ENCODE peak calls at places on chromosomes 5 and 9, in eight cellular contexts. Y, N, T, S, M, J, Q and Z are unnamed samples.

GRCh38 chr9:112601646-112602045 is 115.0 kb downstream of the KIAA1958 start:
- DNase-seq in Y (no peak), N (no peak), T (no peak), S (no peak), M (no peak), J (no peak), Q (peak), Z (no peak)

GRCh38 chr5:175828676-175829075 is 42.7 kb upstream of the CPLX2 start:
- DNase-seq in Y (no peak), N (no peak), T (no peak), S (no peak), M (no peak), J (no peak), Q (no peak), Z (no peak)

GRCh38 chr9:88596376-88596775 is 61.4 kb downstream of the NXNL2 start:
- DNase-seq in Y (no peak), N (no peak), T (no peak), S (no peak), M (no peak), J (no peak), Q (no peak), Z (no peak)

GRCh38 chr9:34592895-34593601 is 3.5 kb upstream of the CNTFR start:
- DNase-seq in Y (no peak), N (no peak), T (no peak), S (no peak), M (no peak), J (peak), Q (no peak), Z (peak)

GRCh38 chr9:88737876-88738275 is 202.9 kb downstream of the NXNL2 start:
- DNase-seq in Y (no peak), N (no peak), T (no peak), S (no peak), M (no peak), J (no peak), Q (no peak), Z (no peak)

GRCh38 chr9:128153117-128153946 is 4.1 kb downstream of the LCN2 start:
- DNase-seq in Y (no peak), N (peak), T (no peak), S (no peak), M (no peak), J (no peak), Q (no peak), Z (no peak)

GRCh38 chr5:87729786-87730185 is 317.1 kb upstream of the CCNH start:
- DNase-seq in Y (no peak), N (no peak), T (no peak), S (no peak), M (no peak), J (no peak), Q (no peak), Z (no peak)

GRCh38 chr9:98401140-98402025 is 145.9 kb upstream of the TBC1D2 start:
- DNase-seq in Y (no peak), N (no peak), T (no peak), S (no peak), M (no peak), J (no peak), Q (no peak), Z (no peak)

GRCh38 chr9:23743041-23743440 is 83.0 kb downstream of the ELAVL2 start:
- DNase-seq in Y (no peak), N (no peak), T (no peak), S (no peak), M (no peak), J (no peak), Q (no peak), Z (no peak)

GRCh38 chr5:65555266-65555665 is 7.7 kb downstream of the CENPK start:
- DNase-seq in Y (no peak), N (no peak), T (no peak), S (no peak), M (no peak), J (no peak), Q (peak), Z (no peak)

GRCh38 chr9:36877239-36877638 is 156.8 kb downstream of the PAX5 start:
- DNase-seq in Y (no peak), N (no peak), T (no peak), S (peak), M (no peak), J (no peak), Q (no peak), Z (no peak)

GRCh38 chr5:171316258-171317121 is 7.4 kb downstream of the TLX3 start:
- DNase-seq in Y (no peak), N (no peak), T (no peak), S (no peak), M (no peak), J (no peak), Q (no peak), Z (peak)

GRCh38 chr9:124480621-124480981 is 26.6 kb downstream of the NR5A1 start:
- DNase-seq in Y (no peak), N (peak), T (no peak), S (peak), M (no peak), J (no peak), Q (peak), Z (peak)

GRCh38 chr5:7834982-7835381 is 16.0 kb downstream of the CFAP90 start:
- DNase-seq in Y (no peak), N (no peak), T (no peak), S (no peak), M (no peak), J (no peak), Q (no peak), Z (no peak)

GRCh38 chr9:8863886-8864881 is 1064.6 kb upstream of the DMAC1 start:
- DNase-seq in Y (no peak), N (no peak), T (no peak), S (no peak), M (no peak), J (no peak), Q (no peak), Z (peak)

GRCh38 chr5:73042993-73043392 is 77.4 kb upstream of the TMEM171 start:
- DNase-seq in Y (no peak), N (no peak), T (no peak), S (no peak), M (no peak), J (no peak), Q (no peak), Z (no peak)

GRCh38 chr5:124195416-124195815 is 551.0 kb downstream of the ZNF608 start:
- DNase-seq in Y (no peak), N (no peak), T (no peak), S (no peak), M (no peak), J (no peak), Q (peak), Z (no peak)

GRCh38 chr9:90420714-90421513 is 221.7 kb downstream of the DIRAS2 start:
- DNase-seq in Y (no peak), N (no peak), T (no peak), S (no peak), M (no peak), J (no peak), Q (no peak), Z (peak)

GRCh38 chr9:121699271-121700164 is 48.1 kb downstream of the DAB2IP start:
- DNase-seq in Y (peak), N (peak), T (peak), S (peak), M (peak), J (peak), Q (peak), Z (peak)

GRCh38 chr5:91194861-91195460 is 188.2 kb downstream of the ARRDC3 start:
- DNase-seq in Y (no peak), N (no peak), T (no peak), S (no peak), M (no peak), J (no peak), Q (no peak), Z (no peak)

GRCh38 chr9:87320485-87320884 is 177.2 kb upstream of the DAPK1 start:
- DNase-seq in Y (no peak), N (no peak), T (no peak), S (no peak), M (no peak), J (no peak), Q (no peak), Z (no peak)

GRCh38 chr9:92010705-92011536 is 60.9 kb upstream of the ROR2 start:
- DNase-seq in Y (no peak), N (no peak), T (no peak), S (no peak), M (no peak), J (no peak), Q (no peak), Z (no peak)

GRCh38 chr9:119234636-119235035 is 134.6 kb downstream of the BRINP1 start:
- DNase-seq in Y (no peak), N (no peak), T (no peak), S (no peak), M (no peak), J (no peak), Q (no peak), Z (no peak)

GRCh38 chr9:114055061-114055460 is 23.0 kb downstream of the AMBP start:
- DNase-seq in Y (no peak), N (no peak), T (no peak), S (no peak), M (no peak), J (no peak), Q (no peak), Z (no peak)

GRCh38 chr5:176360894-176361436 is 599 bp downstream of the KIAA1191 start:
- DNase-seq in Y (peak), N (peak), T (no peak), S (no peak), M (peak), J (peak), Q (peak), Z (peak)

GRCh38 chr9:2290382-2290781 is 275.2 kb downstream of the SMARCA2 start:
- DNase-seq in Y (no peak), N (no peak), T (no peak), S (no peak), M (no peak), J (no peak), Q (no peak), Z (no peak)

GRCh38 chr9:94938384-94938783 is 211.9 kb downstream of the AOPEP start:
- DNase-seq in Y (no peak), N (no peak), T (no peak), S (no peak), M (no peak), J (no peak), Q (no peak), Z (no peak)

GRCh38 chr5:159240301-159240870 is 22.7 kb upstream of the UBLCP1 start:
- DNase-seq in Y (no peak), N (no peak), T (no peak), S (no peak), M (no peak), J (no peak), Q (peak), Z (peak)

GRCh38 chr9:96462538-96462937 is 12.6 kb downstream of the HABP4 start:
- DNase-seq in Y (no peak), N (no peak), T (no peak), S (no peak), M (no peak), J (no peak), Q (no peak), Z (no peak)

GRCh38 chr9:35726876-35727438 is 5.0 kb downstream of the TLN1 start:
- DNase-seq in Y (no peak), N (no peak), T (no peak), S (peak), M (peak), J (no peak), Q (peak), Z (peak)

GRCh38 chr9:87836951-87837715 is 45.5 kb upstream of the SPATA31E1 start:
- DNase-seq in Y (no peak), N (no peak), T (no peak), S (no peak), M (no peak), J (no peak), Q (no peak), Z (no peak)

GRCh38 chr9:131701789-131702337 is 38.0 kb downstream of the RAPGEF1 start:
- DNase-seq in Y (no peak), N (no peak), T (no peak), S (no peak), M (no peak), J (no peak), Q (no peak), Z (peak)

GRCh38 chr5:68746220-68747076 is 347.4 kb upstream of the SLC30A5 start:
- DNase-seq in Y (no peak), N (no peak), T (no peak), S (no peak), M (no peak), J (no peak), Q (no peak), Z (no peak)

GRCh38 chr5:15009420-15009819 is 137.8 kb upstream of the ANKH start:
- DNase-seq in Y (no peak), N (peak), T (no peak), S (no peak), M (no peak), J (no peak), Q (peak), Z (peak)

GRCh38 chr5:108380531-108381021 is 1.3 kb downstream of the FBXL17 start:
- DNase-seq in Y (peak), N (peak), T (peak), S (peak), M (peak), J (peak), Q (peak), Z (peak)

GRCh38 chr9:13816837-13817236 is 497.1 kb downstream of the NFIB start:
- DNase-seq in Y (no peak), N (no peak), T (no peak), S (no peak), M (no peak), J (no peak), Q (no peak), Z (no peak)

GRCh38 chr9:37202091-37202490 is 81.7 kb downstream of the ZCCHC7 start:
- DNase-seq in Y (no peak), N (no peak), T (no peak), S (no peak), M (no peak), J (no peak), Q (no peak), Z (no peak)

GRCh38 chr9:129009584-129010141 is 18.5 kb downstream of the SH3GLB2 start:
- DNase-seq in Y (no peak), N (no peak), T (no peak), S (no peak), M (no peak), J (no peak), Q (no peak), Z (no peak)